ENCODE peak calls at places on chromosomes 5 and 9, in ten cellular contexts. O is GOT3; R is WTC11; E is OCI-M1; H is stimulated activated CD8-positive, alpha-beta memory T cell treated with anti-CD3 and anti-CD28 coated beads, Interleukin-7, amount 100 ng/mL, for 24 hours; B is neuronal stem cell; K is MV-4-11; Q is psoas muscle; Y is iris pigment epithelial cell; Z is hypothalamus. G is an unnamed sample.

GRCh38 chr5:135557034-135557838 is 21.5 kb upstream of the NEUROG1 start:
- DNase-seq in O (no peak), Z (no peak), H (no peak), E (no peak), Y (no peak), K (peak), R (no peak), B (no peak), Q (no peak), G (no peak)

GRCh38 chr5:125704888-125705287 is 718.3 kb upstream of the GRAMD2B start:
- DNase-seq in K (no peak), O (no peak), H (no peak), Z (no peak), B (no peak), R (no peak), Q (no peak), E (no peak), Y (no peak), G (no peak)

GRCh38 chr9:81874926-81875325 is 53.3 kb upstream of the SPATA31D4 start:
- DNase-seq in H (no peak), E (no peak), B (no peak), Y (peak), Z (no peak), R (no peak), K (no peak), O (no peak), Q (no peak), G (no peak)

GRCh38 chr9:93010696-93011095 is 47.8 kb upstream of the SUSD3 start:
- DNase-seq in H (no peak), Y (no peak), R (no peak), Q (peak), K (no peak), O (no peak), E (no peak), B (no peak), Z (no peak), G (no peak)

GRCh38 chr9:37984672-37985611 is 81.0 kb upstream of the SLC25A51 start:
- DNase-seq in Y (peak), K (no peak), O (no peak), H (no peak), E (no peak), B (no peak), Z (no peak), Q (no peak), R (no peak), G (no peak)

GRCh38 chr9:4934976-4935672 is 49.9 kb upstream of the JAK2 start:
- DNase-seq in K (no peak), R (no peak), H (no peak), B (peak), E (peak), O (no peak), Q (no peak), Y (peak), Z (no peak), G (no peak)

GRCh38 chr9:19229725-19230355 is 653 bp upstream of the DENND4C start:
- DNase-seq in Z (peak), Y (no peak), H (peak), K (peak), B (no peak), E (peak), R (peak), Q (no peak), O (no peak), G (peak)

GRCh38 chr5:89281211-89281610 is 398.2 kb upstream of the MEF2C start:
- DNase-seq in B (no peak), Z (no peak), Y (no peak), O (no peak), E (no peak), Q (no peak), R (no peak), H (no peak), K (no peak), G (no peak)

GRCh38 chr9:133883356-133883755 is 108.8 kb downstream of the VAV2 start:
- DNase-seq in H (no peak), Q (no peak), O (no peak), E (no peak), Y (no peak), Z (no peak), B (no peak), K (no peak), R (no peak), G (no peak)

GRCh38 chr5:150298701-150299451 is 3.8 kb downstream of the ARSI start:
- DNase-seq in B (no peak), Q (no peak), O (peak), R (no peak), Z (no peak), E (no peak), Y (peak), H (no peak), K (peak), G (no peak)

GRCh38 chr9:106877345-106877744 is 14.4 kb downstream of the ZNF462 start:
- DNase-seq in H (no peak), R (no peak), Z (no peak), Q (no peak), Y (no peak), K (no peak), O (no peak), B (no peak), E (no peak), G (no peak)

GRCh38 chr9:118882674-118883073 is 486.6 kb downstream of the BRINP1 start:
- DNase-seq in Q (no peak), B (no peak), Z (no peak), K (no peak), Y (peak), R (no peak), H (no peak), O (no peak), E (no peak), G (no peak)

GRCh38 chr5:96590796-96591195 is 71.4 kb upstream of the CAST start:
- DNase-seq in Z (no peak), E (no peak), Y (peak), H (no peak), O (no peak), K (no peak), Q (no peak), B (no peak), R (no peak), G (no peak)

GRCh38 chr9:5112109-5112592 is 73.3 kb downstream of the INSL6 start:
- DNase-seq in R (no peak), Q (peak), B (no peak), H (no peak), O (no peak), Z (no peak), E (no peak), Y (no peak), K (no peak), G (no peak)

GRCh38 chr5:39716532-39716971 is 291.8 kb upstream of the DAB2 start:
- DNase-seq in Z (no peak), K (peak), E (peak), O (no peak), Y (peak), H (peak), Q (no peak), B (peak), R (peak), G (peak)

GRCh38 chr5:150624334-150625163 is 15.9 kb upstream of the SYNPO start:
- DNase-seq in Z (no peak), R (peak), E (no peak), Q (peak), O (no peak), K (no peak), H (no peak), B (no peak), Y (no peak), G (no peak)

GRCh38 chr5:57900356-57900944 is 417.8 kb upstream of the ACTBL2 start:
- DNase-seq in Z (no peak), Y (peak), K (no peak), R (no peak), B (no peak), E (peak), O (no peak), H (no peak), Q (no peak), G (no peak)

GRCh38 chr5:156391139-156391538 is 64.2 kb downstream of the SGCD start:
- DNase-seq in R (no peak), H (no peak), O (no peak), Z (no peak), Y (peak), B (no peak), K (peak), Q (no peak), E (no peak), G (no peak)

GRCh38 chr9:13478235-13478634 is 198.7 kb upstream of the MPDZ start:
- DNase-seq in O (no peak), Y (peak), Q (no peak), K (no peak), H (no peak), R (no peak), B (no peak), Z (no peak), E (no peak), G (no peak)

GRCh38 chr5:109062669-109063068 is 315.0 kb downstream of the FER start:
- DNase-seq in B (no peak), K (no peak), Z (no peak), Y (no peak), H (no peak), O (no peak), R (no peak), Q (no peak), E (no peak), G (no peak)

GRCh38 chr5:149559712-149560111 is 8.5 kb upstream of the CSNK1A1 start:
- DNase-seq in E (no peak), K (peak), Y (peak), B (no peak), H (no peak), R (no peak), Q (no peak), O (no peak), Z (no peak), G (no peak)

GRCh38 chr9:35649431-35650340 is 1.0 kb downstream of the SIT1 start:
- DNase-seq in K (peak), B (no peak), Q (no peak), H (no peak), E (peak), R (no peak), Y (no peak), Z (no peak), O (no peak), G (no peak)

GRCh38 chr5:33816791-33817190 is 75.0 kb downstream of the ADAMTS12 start:
- DNase-seq in K (no peak), Y (peak), B (no peak), Z (no peak), R (no peak), Q (no peak), O (no peak), H (no peak), E (no peak), G (no peak)

GRCh38 chr9:114002986-114003740 is 74.9 kb downstream of the AMBP start:
- DNase-seq in R (peak), H (no peak), Q (no peak), K (peak), Y (no peak), B (no peak), O (no peak), Z (no peak), E (no peak), G (no peak)

GRCh38 chr9:92989561-92989960 is 42.2 kb downstream of the FGD3 start:
- DNase-seq in Z (no peak), K (no peak), O (no peak), H (no peak), R (no peak), Q (no peak), Y (no peak), B (no peak), E (no peak), G (no peak)

GRCh38 chr9:17656889-17657288 is 78.0 kb downstream of the SH3GL2 start:
- DNase-seq in B (no peak), R (no peak), O (no peak), Y (no peak), Z (no peak), K (no peak), H (no peak), Q (no peak), E (no peak), G (no peak)